ENCODE peak calls at places on chromosome 2, in ten cellular contexts. G is lung; X is tibial artery; B is right atrium auricular region; H is effector memory CD4-positive, alpha-beta T cell; K is left lung; I is brain microvascular endothelial cell; A is adipocyte; F is breast epithelium; L is neural progenitor cell. T is an unnamed sample. For H3K27me3, the result is how much of the 10 kb centered on the place peaks cover.

GRCh38 chr2:79855264-79856006 is 342.6 kb downstream of the CTNNA2 start:
- DNase-seq in G (no peak), X (no peak), B (no peak), H (no peak), K (no peak), I (no peak), A (no peak), F (no peak), L (peak), T (peak)

GRCh38 chr2:178874529-178875240 is 67.5 kb upstream of the TTN start:
- DNase-seq in G (no peak), X (no peak), B (no peak), H (no peak), K (no peak), I (no peak), A (no peak), F (no peak), L (no peak), T (no peak)

GRCh38 chr2:70936165-70936978 is 672 bp downstream of the ATP6V1B1 start:
- DNase-seq in G (no peak), X (no peak), B (no peak), H (no peak), K (no peak), I (no peak), A (no peak), F (no peak), L (no peak), T (no peak)

GRCh38 chr2:48423376-48423775 is 106.6 kb upstream of the STON1 start:
- DNase-seq in G (no peak), X (no peak), B (no peak), H (no peak), K (no peak), I (peak), A (peak), F (no peak), L (no peak), T (no peak)

GRCh38 chr2:55056024-55056521 is 5.8 kb upstream of the RTN4 start:
- DNase-seq in G (no peak), X (peak), B (no peak), H (no peak), K (no peak), I (peak), A (peak), F (no peak), L (no peak), T (no peak)

GRCh38 chr2:109089602-109090300 is 39.3 kb upstream of the SH3RF3 start:
- DNase-seq in G (no peak), X (no peak), B (no peak), H (no peak), K (no peak), I (peak), A (no peak), F (no peak), L (no peak), T (no peak)

GRCh38 chr2:393711-394696 is 106.1 kb upstream of the ALKAL2 start:
- DNase-seq in G (no peak), X (no peak), B (no peak), H (peak), K (no peak), I (peak), A (peak), F (peak), L (no peak), T (peak)

GRCh38 chr2:152558174-152559091 is 158.8 kb downstream of the PRPF40A start:
- DNase-seq in G (no peak), X (no peak), B (no peak), H (no peak), K (no peak), I (peak), A (peak), F (no peak), L (no peak), T (no peak)

GRCh38 chr2:1101982-1102381 is 151.3 kb downstream of the SNTG2 start:
- DNase-seq in G (no peak), X (no peak), B (no peak), H (no peak), K (no peak), I (no peak), A (no peak), F (no peak), L (no peak), T (no peak)

GRCh38 chr2:174066871-174067270 is 101.7 kb upstream of the SP3 start:
- DNase-seq in G (no peak), X (no peak), B (no peak), H (no peak), K (no peak), I (no peak), A (no peak), F (no peak), L (no peak), T (no peak)

DNA sequence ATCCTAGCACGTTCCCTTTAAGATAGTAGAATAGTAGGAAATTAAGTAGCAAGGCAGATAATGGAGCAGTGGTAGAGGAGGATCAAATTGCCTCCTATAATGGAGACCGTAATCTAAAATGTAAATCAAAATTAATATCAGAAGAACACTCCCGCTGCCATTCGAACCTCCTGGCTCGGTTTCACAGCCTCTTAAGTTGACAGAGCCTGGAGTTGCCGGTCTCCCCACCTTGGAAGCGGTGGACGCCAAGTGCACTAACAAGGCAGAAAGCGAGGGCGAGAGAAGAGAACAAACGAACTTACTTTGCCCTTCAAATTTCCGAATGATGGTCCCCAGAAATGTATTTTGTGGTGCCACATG is 446 bp downstream of the KCNH7 start:
- DNase-seq in G (no peak), X (no peak), B (no peak), H (no peak), K (no peak), I (no peak), A (no peak), F (no peak), L (no peak), T (no peak)
- H3K27me3 ChIP-seq in G (under half), X (under half), B (under half), H (under half), K (under half), I (under half), A (under half), F (under half), L (half or more), T (under half)

GRCh38 chr2:84885111-84885510 is 4.2 kb upstream of the TRABD2A start:
- DNase-seq in G (no peak), X (no peak), B (peak), H (no peak), K (no peak), I (no peak), A (no peak), F (no peak), L (no peak), T (no peak)
- H3K27me3 ChIP-seq in G (under half), X (under half), B (under half), H (under half), K (under half), I (under half), A (under half), F (under half), L (half or more), T (under half)

GRCh38 chr2:172098287-172098649 is 4.4 kb downstream of the DLX2 start:
- DNase-seq in G (no peak), X (no peak), B (peak), H (no peak), K (no peak), I (no peak), A (no peak), F (no peak), L (no peak), T (no peak)

GRCh38 chr2:172098650-172099471 is 3.8 kb downstream of the DLX2 start:
- DNase-seq in G (no peak), X (no peak), B (peak), H (no peak), K (peak), I (peak), A (peak), F (no peak), L (peak), T (peak)

GRCh38 chr2:172101008-172101706 is 1.5 kb downstream of the DLX2 start:
- DNase-seq in G (no peak), X (no peak), B (no peak), H (no peak), K (no peak), I (no peak), A (peak), F (no peak), L (peak), T (no peak)

GRCh38 chr2:172100080-172101007 is 2.4 kb downstream of the DLX2 start:
- DNase-seq in G (no peak), X (no peak), B (no peak), H (no peak), K (no peak), I (no peak), A (peak), F (no peak), L (peak), T (no peak)

GRCh38 chr2:172099472-172100079 is 3.1 kb downstream of the DLX2 start:
- DNase-seq in G (no peak), X (no peak), B (no peak), H (no peak), K (no peak), I (no peak), A (no peak), F (no peak), L (no peak), T (no peak)
- H3K27me3 ChIP-seq in G (under half), X (under half), B (half or more), H (half or more), K (half or more), I (under half), A (under half), F (half or more), L (half or more), T (half or more)

DNA sequence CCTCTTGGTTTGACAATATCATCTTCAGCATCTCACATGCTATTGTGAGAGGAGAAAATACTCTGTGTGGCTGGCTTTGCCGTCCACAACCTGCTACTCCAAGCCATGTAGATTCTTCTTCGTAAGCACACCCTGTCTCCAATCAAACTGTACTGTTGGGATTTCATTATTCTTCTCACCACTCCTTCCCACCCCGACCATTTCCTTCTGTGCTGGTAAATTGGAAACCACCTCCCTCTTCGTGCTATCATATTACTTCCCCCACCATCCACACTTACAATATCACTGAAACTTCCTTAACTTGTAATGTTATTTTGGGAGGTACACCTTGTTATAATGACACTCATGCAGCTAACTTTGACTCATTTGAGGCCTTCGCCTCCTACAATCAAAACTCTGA is 3.2 kb upstream of the AGXT start:
- DNase-seq in G (no peak), X (no peak), B (no peak), H (no peak), K (no peak), I (no peak), A (no peak), F (no peak), L (no peak), T (no peak)
- H3K27me3 ChIP-seq in G (under half), X (under half), B (under half), H (under half), K (under half), I (under half), A (half or more), F (under half), L (under half), T (under half)

T was measured in dorsolateral prefrontal cortex.